ENCODE peak calls at places on chromosomes 11 and 22, in five cellular contexts. L is mucosa of gallbladder; M is HAP-1; W is CD8-positive, alpha-beta T cell; E is SJSA1. K is an unnamed sample.
A peak's percentile ranks its signal among the peaks of the same experiment; 100 is the strongest.

GRCh38 chr22:38834991-38835390 is 8.8 kb downstream of the NPTXR start:
- DNase-seq in L (no peak), M (no peak), W (no peak), E (no peak), K (no peak)

GRCh38 chr11:73757598-73757997 is 3.3 kb downstream of the RAB6A start:
- DNase-seq in L (no peak), M (no peak), W (no peak), E (no peak), K (no peak)

GRCh38 chr22:45268167-45268957 is 16.4 kb upstream of the UPK3A start:
- DNase-seq in L (no peak), M (peak; percentile 41), W (no peak), E (no peak), K (no peak)

GRCh38 chr11:64364435-64364834 is 5.5 kb downstream of the RPS6KA4 start:
- DNase-seq in L (no peak), M (no peak), W (no peak), E (no peak), K (no peak)

GRCh38 chr11:125365196-125365931 is 130.7 kb downstream of the FEZ1 start:
- DNase-seq in L (no peak), M (no peak), W (no peak), E (no peak), K (no peak)

GRCh38 chr22:46985507-46985882 is 223.0 kb downstream of the TBC1D22A start:
- DNase-seq in L (no peak), M (no peak), W (no peak), E (no peak), K (no peak)

GRCh38 chr11:60303661-60304060 is 23.2 kb downstream of the MS4A4A start:
- DNase-seq in L (no peak), M (no peak), W (no peak), E (peak; percentile 74), K (no peak)

GRCh38 chr11:132318421-132319157 is 948.2 kb downstream of the NTM start:
- DNase-seq in L (no peak), M (no peak), W (no peak), E (peak; percentile 0), K (no peak)